ENCODE peak calls at places on chromosomes 11 and 22, in four cellular contexts. F is GM23248, S is hepatocyte, E is HCT116. T is an unnamed sample. For H3K36me3, the result is how much of the 10 kb centered on the place peaks cover.

GRCh38 chr11:2590951-2591754 is 108.6 kb downstream of the KCNQ1OT1 start:
- DNase-seq in F (no peak), S (peak), E (no peak), T (no peak)

GRCh38 chr11:324131-324530 is 3.5 kb upstream of the IFITM3 start:
- DNase-seq in F (no peak), S (no peak), E (no peak), T (no peak)

GRCh38 chr11:131246589-131247164 is 123.7 kb upstream of the NTM start:
- DNase-seq in F (peak), S (peak), E (no peak), T (peak)

GRCh38 chr11:94776351-94777321 is 8.5 kb downstream of the AMOTL1 start:
- DNase-seq in F (peak), S (no peak), E (no peak), T (peak)

GRCh38 chr11:120532511-120533196 is 21.1 kb downstream of the GRIK4 start:
- DNase-seq in F (peak), S (no peak), E (no peak), T (no peak)

GRCh38 chr22:47435204-47435487 is 672.7 kb downstream of the TBC1D22A start:
- DNase-seq in F (no peak), S (no peak), E (no peak), T (no peak)

GRCh38 chr11:117459979-117460300 is 132.3 kb downstream of the CEP164 start:
- DNase-seq in F (no peak), S (no peak), E (no peak), T (no peak)

GRCh38 chr11:120137187-120137610 is 714 bp downstream of the TRIM29 start:
- DNase-seq in F (no peak), S (no peak), E (no peak), T (no peak)

GRCh38 chr11:128210148-128210940 is 377.0 kb downstream of the ETS1 start:
- DNase-seq in F (peak), S (peak), E (peak), T (peak)

GRCh38 chr11:117868815-117869642 is 7.4 kb downstream of the FXYD6 start:
- DNase-seq in F (no peak), S (no peak), E (no peak), T (no peak)

GRCh38 chr11:116714902-116715301 is 57.9 kb downstream of the BUD13 start:
- DNase-seq in F (no peak), S (no peak), E (no peak), T (no peak)

GRCh38 chr22:49517211-49517610 is 310.5 kb downstream of the BRD1 start:
- DNase-seq in F (no peak), S (no peak), E (no peak), T (no peak)

GRCh38 chr22:49352361-49353169 is 475.1 kb downstream of the BRD1 start:
- DNase-seq in F (no peak), S (no peak), E (no peak), T (no peak)

GRCh38 chr11:88414385-88414861 is 76.9 kb upstream of the CTSC start:
- DNase-seq in F (peak), S (peak), E (no peak), T (peak)

GRCh38 chr22:42313204-42313603 is 42.8 kb upstream of the TCF20 start:
- DNase-seq in F (no peak), S (no peak), E (no peak), T (no peak)

GRCh38 chr22:32050678-32051515 is 7.8 kb downstream of the SLC5A1 start:
- DNase-seq in F (peak), S (peak), E (peak), T (peak)

GRCh38 chr11:125192717-125193116 is 28.2 kb downstream of the PKNOX2 start:
- DNase-seq in F (no peak), S (no peak), E (no peak), T (no peak)

GRCh38 chr11:121533556-121534050 is 80.8 kb upstream of the SORL1-AS1 start:
- DNase-seq in F (no peak), S (no peak), E (no peak), T (no peak)

GRCh38 chr11:15091175-15091574 is 17.8 kb downstream of the CALCB start:
- DNase-seq in F (no peak), S (no peak), E (no peak), T (no peak)

GRCh38 chr11:727859-728748 is 19.2 kb upstream of the TALDO1 start:
- DNase-seq in F (peak), S (peak), E (peak), T (peak)

GRCh38 chr11:68930991-68931855 is 27.5 kb downstream of the IGHMBP2 start:
- DNase-seq in F (no peak), S (no peak), E (no peak), T (no peak)

GRCh38 chr11:68933605-68934320 is 30.1 kb downstream of the IGHMBP2 start:
- DNase-seq in F (no peak), S (no peak), E (no peak), T (no peak)

GRCh38 chr11:68931911-68932310 is 28.2 kb downstream of the IGHMBP2 start:
- DNase-seq in F (no peak), S (no peak), E (no peak), T (no peak)

GRCh38 chr11:68932933-68933577 is 29.4 kb downstream of the IGHMBP2 start:
- DNase-seq in F (no peak), S (no peak), E (no peak), T (no peak)

GRCh38 chr11:68932358-68932757 is 28.7 kb downstream of the IGHMBP2 start:
- DNase-seq in F (no peak), S (no peak), E (no peak), T (no peak)
- H3K36me3 ChIP-seq in F (under half), S (under half), E (under half), T (under half)

GRCh38 chr11:59918987-59919589 is 19.1 kb upstream of the OOSP1 start:
- DNase-seq in F (peak), S (peak), E (peak), T (peak)

GRCh38 chr11:59918494-59918893 is 19.7 kb upstream of the OOSP1 start:
- DNase-seq in F (peak), S (no peak), E (no peak), T (peak)

GRCh38 chr11:59923813-59924212 is 14.4 kb upstream of the OOSP1 start:
- DNase-seq in F (no peak), S (no peak), E (no peak), T (no peak)
- TF ChIP-seq EZH2phosphoT487 in F (no peak), S (no peak), E (no peak), T (no peak)

GRCh38 chr11:69666752-69667536 is 8.2 kb downstream of the LTO1 start:
- DNase-seq in F (no peak), S (no peak), E (no peak), T (no peak)

GRCh38 chr11:69664901-69665300 is 10.3 kb downstream of the LTO1 start:
- DNase-seq in F (no peak), S (no peak), E (no peak), T (no peak)

GRCh38 chr11:69667619-69668604 is 7.2 kb downstream of the LTO1 start:
- DNase-seq in F (no peak), S (peak), E (no peak), T (no peak)

GRCh38 chr11:69665669-69666068 is 9.5 kb downstream of the LTO1 start:
- DNase-seq in F (no peak), S (no peak), E (no peak), T (no peak)

GRCh38 chr11:69666261-69666660 is 8.9 kb downstream of the LTO1 start:
- DNase-seq in F (no peak), S (no peak), E (no peak), T (no peak)
- H3K36me3 ChIP-seq in F (under half), S (under half), E (under half), T (under half)

DNA sequence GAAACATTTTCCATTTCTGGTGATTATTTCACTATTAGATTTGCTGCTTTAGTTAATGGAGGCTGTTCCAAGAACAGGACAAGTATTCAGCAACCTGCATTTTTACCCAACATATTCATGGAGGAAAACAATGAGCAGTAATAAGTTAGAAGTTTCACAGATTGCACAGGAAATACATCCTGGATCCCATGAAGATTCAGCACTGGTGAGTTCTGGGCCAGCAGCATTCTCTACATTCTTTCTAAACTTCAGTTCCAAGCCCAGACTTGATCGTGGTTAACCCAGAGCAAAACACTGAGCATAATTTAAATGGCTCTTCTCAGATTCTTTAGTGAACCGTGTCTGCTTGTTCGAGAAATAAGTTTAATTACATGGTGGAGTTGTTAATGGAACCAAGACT is 3.8 kb downstream of the FJX1 start:
- DNase-seq in F (peak), S (no peak), E (no peak), T (peak)
- TF ChIP-seq EZH2phosphoT487 in F (no peak), S (no peak), E (no peak), T (no peak)

GRCh38 chr22:30024231-30024630 is 56.0 kb upstream of the HORMAD2 start:
- DNase-seq in F (no peak), S (no peak), E (no peak), T (no peak)
- H3K36me3 ChIP-seq in F (under half), S (under half), E (under half), T (under half)

DNA sequence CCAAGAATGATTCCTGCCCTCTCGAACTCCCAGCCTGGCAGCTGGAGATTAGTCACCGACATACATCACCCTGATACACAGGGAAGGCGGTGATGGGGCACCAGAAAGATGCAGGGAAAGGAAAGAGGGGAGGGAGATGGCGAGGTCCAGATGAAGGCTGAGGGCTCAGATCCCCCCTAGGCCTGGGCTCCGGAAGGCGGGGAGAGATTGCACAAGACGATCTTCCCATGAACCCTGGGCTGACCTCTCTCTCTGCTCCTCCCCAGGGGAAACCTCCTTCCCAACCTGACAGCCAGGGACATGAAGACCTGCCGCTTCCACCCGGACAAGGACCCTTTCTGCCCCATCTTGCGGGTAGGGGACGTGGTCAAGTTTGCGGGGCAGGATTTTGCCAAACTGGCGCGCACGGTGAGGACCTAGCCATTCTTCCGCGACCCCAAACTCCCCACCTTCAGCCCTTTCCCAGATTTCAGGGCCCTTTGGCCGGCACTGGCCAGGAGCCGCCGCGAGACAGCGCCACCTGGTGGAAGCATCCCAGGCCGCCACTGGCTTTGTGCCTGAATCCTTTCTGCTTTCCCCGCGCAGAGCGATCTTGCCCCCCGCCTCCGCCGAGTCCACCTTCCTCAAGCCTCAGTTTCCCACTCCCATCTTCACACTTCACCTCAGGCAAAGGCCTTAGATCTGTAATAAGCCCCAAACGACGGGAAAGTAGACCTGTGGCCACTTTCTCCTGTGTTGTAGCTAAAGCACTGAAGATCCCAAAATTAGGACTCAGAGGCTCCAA is 11.5 kb downstream of the P2RX3 start:
- DNase-seq in F (peak), S (peak), E (peak), T (peak)
- TF ChIP-seq EZH2phosphoT487 in F (no peak), S (no peak), E (no peak), T (no peak)

DNA sequence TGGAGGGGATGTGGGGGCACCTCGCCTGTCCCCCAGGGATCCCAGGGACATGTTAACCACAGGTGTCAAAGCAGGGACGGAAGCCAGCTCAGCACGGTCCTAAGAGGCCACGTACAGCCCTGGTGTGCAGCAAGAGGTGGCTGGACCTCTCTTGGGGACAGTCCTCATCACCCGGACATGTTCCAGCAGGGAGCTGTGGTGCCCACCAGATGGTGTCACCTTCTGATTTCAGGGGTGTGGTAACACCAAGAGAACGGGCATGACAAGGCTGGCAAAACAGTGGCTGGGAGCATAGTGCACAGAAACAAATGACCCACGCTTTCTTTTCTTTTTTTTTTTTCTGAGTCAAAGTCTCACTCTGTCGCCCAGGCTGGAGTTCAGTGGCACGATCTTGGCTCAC is 25.6 kb upstream of the COMT start:
- DNase-seq in F (no peak), S (no peak), E (no peak), T (no peak)
- H3K36me3 ChIP-seq in F (under half), S (under half), E (under half), T (under half)

GRCh38 chr11:67696998-67697397 is 22.6 kb upstream of the ALDH3B2 start:
- DNase-seq in F (no peak), S (no peak), E (no peak), T (no peak)
- TF ChIP-seq EZH2phosphoT487 in F (no peak), S (no peak), E (no peak), T (no peak)

DNA sequence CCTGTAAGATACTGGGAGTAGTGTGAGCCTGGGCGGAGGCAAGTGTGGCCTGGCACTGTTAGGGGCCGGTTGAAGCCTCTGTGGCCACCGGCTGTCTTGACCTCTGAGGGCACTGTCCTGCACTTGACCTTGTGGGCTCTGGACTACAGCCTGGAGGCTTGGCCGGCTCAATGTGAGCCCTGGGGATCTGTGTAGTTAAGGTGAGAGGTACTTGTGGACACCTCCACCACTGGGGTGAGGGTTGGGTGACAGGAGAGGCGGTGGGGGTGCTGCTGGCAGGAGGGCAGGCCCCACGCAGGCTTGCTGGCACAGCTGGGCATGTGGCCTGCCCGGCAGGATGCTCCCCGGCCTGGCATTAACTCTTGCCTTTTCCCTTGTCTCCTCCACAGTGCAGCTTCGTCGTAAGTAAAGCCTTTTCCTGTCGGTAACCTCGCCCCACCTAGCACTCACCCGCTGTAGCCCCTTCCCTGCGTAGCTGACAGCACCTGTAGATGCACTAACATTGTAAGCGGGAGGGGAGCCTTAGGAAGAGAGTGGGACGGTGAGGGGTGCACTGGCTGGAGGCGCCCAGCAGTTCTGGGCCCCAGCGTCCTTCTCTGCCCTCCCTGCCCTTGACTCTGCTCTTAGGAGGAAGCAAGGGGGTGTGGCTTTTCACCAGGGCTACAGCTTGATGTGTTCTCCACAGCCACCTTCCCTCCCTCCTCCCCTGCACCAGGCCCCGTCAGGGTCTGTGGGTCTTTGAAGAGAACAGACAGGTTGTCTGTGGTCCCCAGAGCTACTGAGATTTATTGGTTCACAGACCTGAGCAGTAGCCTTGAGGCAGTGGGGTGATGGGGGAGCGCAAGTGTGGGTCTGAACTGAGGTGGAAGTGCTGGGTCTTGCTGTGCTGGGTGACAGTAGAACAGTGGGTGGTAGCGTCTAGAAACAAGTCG is 17.6 kb downstream of the INCENP start:
- DNase-seq in F (no peak), S (no peak), E (no peak), T (no peak)
- H3K36me3 ChIP-seq in F (under half), S (under half), E (half or more), T (half or more)